ENCODE peak calls at places on chromosome 19, in ten cellular contexts. U is brain microvascular endothelial cell; D is adrenal gland; X is CD4-positive, alpha-beta T cell; G is right lobe of liver; S is uterus; B is vagina; O is neural progenitor cell; Z is ascending aorta; F is IMR-90. K is an unnamed sample. For H3K27me3, the result is how much of the 10 kb centered on the place peaks cover.

GRCh38 chr19:16649734-16650133 is 10.2 kb downstream of the SMIM7 start:
- DNase-seq in G (no peak), O (no peak), B (no peak), S (no peak), D (no peak), U (no peak), Z (no peak), F (no peak), X (no peak), K (no peak)

GRCh38 chr19:47503130-47503822 is 11.6 kb downstream of the NAPA start:
- DNase-seq in O (no peak), G (no peak), X (no peak), D (peak), B (no peak), F (no peak), Z (no peak), S (no peak), U (no peak), K (no peak)

GRCh38 chr19:54369082-54369691 is 4.5 kb upstream of the LAIR1 start:
- DNase-seq in S (no peak), F (no peak), O (no peak), Z (no peak), D (no peak), U (no peak), X (no peak), G (no peak), B (no peak), K (no peak)

GRCh38 chr19:55346725-55347441 is 7.2 kb downstream of the KMT5C start:
- DNase-seq in F (no peak), O (no peak), X (no peak), U (no peak), B (no peak), S (no peak), G (peak), D (no peak), Z (no peak), K (no peak)

GRCh38 chr19:13277104-13277809 is 127.0 kb downstream of the IER2 start:
- DNase-seq in Z (peak), B (no peak), D (peak), X (peak), O (peak), F (peak), U (peak), G (no peak), S (peak), K (peak)

GRCh38 chr19:3607398-3608078 is 863 bp upstream of the TBXA2R start:
- DNase-seq in Z (peak), U (no peak), D (peak), F (no peak), B (no peak), O (peak), G (peak), X (no peak), S (no peak), K (no peak)

GRCh38 chr19:13993554-13994308 is 12.4 kb downstream of the RFX1 start:
- DNase-seq in D (no peak), X (no peak), F (no peak), B (no peak), O (no peak), G (no peak), S (no peak), U (peak), Z (no peak), K (no peak)

GRCh38 chr19:11560404-11560988 is 1.5 kb upstream of the ELOF1 start:
- DNase-seq in B (no peak), F (peak), U (peak), D (peak), X (peak), O (peak), G (no peak), Z (no peak), S (no peak), K (no peak)

GRCh38 chr19:39194832-39195542 is 1.8 kb upstream of the NCCRP1 start:
- DNase-seq in Z (no peak), D (no peak), F (no peak), G (no peak), S (no peak), O (peak), B (no peak), X (no peak), U (no peak), K (no peak)

GRCh38 chr19:43812259-43812658 is 10.0 kb upstream of the LYPD5 start:
- DNase-seq in X (no peak), B (no peak), F (no peak), G (no peak), Z (no peak), D (no peak), O (no peak), U (no peak), S (no peak), K (no peak)

GRCh38 chr19:4094291-4094690 is 27.6 kb upstream of the ZBTB7A start:
- DNase-seq in B (no peak), G (no peak), U (no peak), F (no peak), O (no peak), X (no peak), Z (no peak), D (no peak), S (no peak), K (no peak)

GRCh38 chr19:7013678-7014077 is 7.6 kb downstream of the MBD3L2B start:
- DNase-seq in G (no peak), X (no peak), S (no peak), D (no peak), O (no peak), Z (no peak), U (peak), F (no peak), B (no peak), K (peak)

GRCh38 chr19:56245062-56245740 is 27.3 kb upstream of the EDDM13 start:
- DNase-seq in D (no peak), Z (no peak), O (no peak), U (no peak), F (peak), S (no peak), X (no peak), G (no peak), B (no peak), K (peak)

GRCh38 chr19:39126593-39127187 is 1.1 kb downstream of the PAK4 start:
- DNase-seq in D (no peak), B (no peak), O (peak), X (no peak), U (no peak), S (no peak), G (peak), Z (no peak), F (no peak), K (no peak)

GRCh38 chr19:46678110-46678732 is 17.2 kb upstream of the DACT3 start:
- DNase-seq in D (no peak), Z (no peak), G (no peak), B (no peak), S (no peak), F (no peak), X (peak), U (no peak), O (peak), K (no peak)

GRCh38 chr19:55226273-55226672 is 2.3 kb downstream of the TMEM86B start:
- DNase-seq in G (no peak), D (no peak), X (no peak), S (no peak), F (no peak), O (no peak), B (no peak), U (no peak), Z (no peak), K (no peak)

GRCh38 chr19:41911889-41912731 is 16.1 kb downstream of the ERFL start:
- DNase-seq in F (no peak), X (no peak), Z (no peak), G (no peak), D (no peak), U (no peak), B (no peak), S (no peak), O (no peak), K (no peak)
- H3K27me3 ChIP-seq in F (half or more), X (under half), Z (under half), G (under half), D (under half), U (under half), B (under half), S (under half), O (half or more), K (half or more)

GRCh38 chr19:796692-797527 is at the start of gene PTBP1:
- DNase-seq in Z (peak), G (peak), S (peak), F (peak), O (peak), U (peak), X (peak), B (peak), D (peak), K (peak)
- TF ChIP-seq CTCF in Z (no peak), G (peak), S (peak), F (no peak), O (no peak), U (no peak), X (no peak), B (no peak), D (peak), K (peak)

GRCh38 chr19:40688987-40689338 is 1.5 kb downstream of the NUMBL start:
- DNase-seq in O (no peak), Z (no peak), S (no peak), B (no peak), X (no peak), G (no peak), F (no peak), D (no peak), U (no peak), K (no peak)

GRCh38 chr19:40688294-40688693 is 2.2 kb downstream of the NUMBL start:
- DNase-seq in S (no peak), O (no peak), X (no peak), G (no peak), D (no peak), U (no peak), F (no peak), B (no peak), Z (no peak), K (no peak)

GRCh38 chr19:40690699-40691420 is 409 bp upstream of the NUMBL start:
- DNase-seq in X (peak), F (peak), D (peak), O (peak), B (no peak), G (peak), Z (peak), U (peak), S (peak), K (peak)

GRCh38 chr19:40690050-40690698 is at the start of gene NUMBL:
- DNase-seq in S (peak), O (no peak), G (no peak), B (no peak), X (no peak), U (no peak), Z (no peak), F (no peak), D (no peak), K (no peak)

GRCh38 chr19:40689339-40690049 is 957 bp downstream of the NUMBL start:
- DNase-seq in B (no peak), O (peak), S (no peak), F (no peak), X (no peak), U (peak), G (no peak), Z (no peak), D (no peak), K (no peak)
- H3K27ac ChIP-seq in B (peak), O (no peak), S (peak), F (peak), X (no peak), U (peak), G (no peak), Z (peak), D (peak), K (peak)

GRCh38 chr19:49070416-49070815 is 2.1 kb downstream of the KCNA7 start:
- DNase-seq in F (no peak), D (no peak), B (no peak), G (no peak), S (no peak), X (no peak), U (no peak), Z (no peak), O (no peak), K (no peak)

GRCh38 chr19:49065905-49066512 is 1.4 kb upstream of the NTF4 start:
- DNase-seq in X (no peak), B (no peak), D (no peak), U (no peak), S (no peak), Z (no peak), F (no peak), O (no peak), G (no peak), K (no peak)

GRCh38 chr19:49067554-49067953 is 2.9 kb upstream of the NTF4 start:
- DNase-seq in O (no peak), X (no peak), S (no peak), F (no peak), U (no peak), Z (no peak), D (no peak), B (no peak), G (no peak), K (no peak)

GRCh38 chr19:49071860-49072547 is 495 bp downstream of the KCNA7 start:
- DNase-seq in X (no peak), D (no peak), Z (no peak), U (no peak), F (no peak), G (no peak), B (no peak), S (no peak), O (peak), K (no peak)

DNA sequence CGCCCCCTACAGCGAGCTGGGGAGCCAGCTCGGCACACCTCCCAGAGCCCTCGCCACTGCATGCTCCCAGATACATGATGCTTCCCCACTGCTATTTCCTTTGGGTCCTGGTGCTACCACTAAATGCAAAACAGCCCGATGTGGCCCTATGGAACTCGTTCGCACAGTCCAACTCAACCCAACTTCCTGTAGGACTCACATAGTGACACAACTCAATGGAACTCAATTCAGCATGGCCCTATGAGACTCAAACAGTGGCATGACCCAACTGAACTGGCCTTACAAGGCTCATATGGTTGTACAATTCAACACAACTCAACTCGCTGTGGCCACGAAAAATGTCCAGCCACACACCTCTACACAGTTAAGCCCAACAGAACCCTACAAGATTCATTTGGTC is 3.5 kb downstream of the KCNA7 start:
- DNase-seq in G (no peak), O (no peak), D (no peak), X (no peak), F (no peak), U (no peak), S (no peak), B (no peak), Z (no peak), K (no peak)
- H3K27me3 ChIP-seq in G (under half), O (half or more), D (under half), X (half or more), F (half or more), U (under half), S (under half), B (under half), Z (under half), K (half or more)

GRCh38 chr19:49812997-49813861 is at the start of gene FUZ:
- DNase-seq in U (peak), X (peak), B (no peak), S (peak), D (peak), G (peak), F (peak), O (peak), Z (peak), K (peak)
- TF ChIP-seq CTCF in U (peak), X (no peak), B (peak), S (peak), D (no peak), G (peak), F (peak), O (peak), Z (peak), K (peak)

K was measured in foreskin keratinocyte.